ENCODE peak calls at places on chromosomes 7 and 10, in eight cellular contexts. M is AG04450, Q is H9, X is MM.1S, Z is A549, P is mammary epithelial cell, T is WERI-Rb-1, H is astrocyte. J is an unnamed sample.

GRCh38 chr7:12389089-12389700 is 14.5 kb downstream of the VWDE start:
- DNase-seq in M (peak; percentile 36), Q (peak; percentile 63), X (peak; percentile 72), Z (peak; percentile 69), P (peak; percentile 41), T (peak; percentile 57), H (peak; percentile 42), J (peak; percentile 69)

GRCh38 chr10:79058899-79059771 is 9.6 kb upstream of the ZMIZ1 start:
- DNase-seq in M (no peak), Q (no peak), X (no peak), Z (no peak), P (no peak), T (no peak), H (no peak), J (no peak)

GRCh38 chr10:62815373-62816111 is 624 bp downstream of the EGR2 start:
- DNase-seq in M (no peak), Q (peak; percentile 47), X (no peak), Z (peak; percentile 32), P (peak; percentile 59), T (peak; percentile 14), H (peak; percentile 31), J (peak; percentile 39)

GRCh38 chr10:29895436-29895835 is 163.9 kb downstream of the JCAD start:
- DNase-seq in M (peak; percentile 86), Q (peak; percentile 46), X (no peak), Z (no peak), P (peak; percentile 57), T (peak; percentile 17), H (peak; percentile 99), J (no peak)

GRCh38 chr7:116920359-116920758 is 32.9 kb upstream of the ST7 start:
- DNase-seq in M (no peak), Q (no peak), X (no peak), Z (no peak), P (no peak), T (no peak), H (no peak), J (no peak)

GRCh38 chr7:114081606-114082425 is 163.0 kb upstream of the PPP1R3A start:
- DNase-seq in M (peak; percentile 34), Q (no peak), X (peak; percentile 78), Z (peak; percentile 54), P (peak; percentile 36), T (peak; percentile 16), H (peak; percentile 44), J (peak; percentile 66)

GRCh38 chr10:97355571-97355975 is 21.0 kb upstream of the FRAT2 start:
- DNase-seq in M (no peak), Q (no peak), X (no peak), Z (no peak), P (no peak), T (no peak), H (no peak), J (no peak)

GRCh38 chr10:74255800-74256422 is 104.9 kb downstream of the ADK start:
- DNase-seq in M (no peak), Q (no peak), X (no peak), Z (no peak), P (no peak), T (peak; percentile 22), H (no peak), J (no peak)

GRCh38 chr10:22002531-22003110 is 909 bp downstream of the DNAJC1 start:
- DNase-seq in M (no peak), Q (no peak), X (peak; percentile 69), Z (peak; percentile 13), P (peak; percentile 63), T (no peak), H (peak; percentile 66), J (peak; percentile 43)

GRCh38 chr10:70820976-70821750 is 5.4 kb downstream of the SGPL1 start:
- DNase-seq in M (no peak), Q (no peak), X (no peak), Z (no peak), P (peak; percentile 43), T (no peak), H (no peak), J (no peak)

GRCh38 chr10:63684257-63684936 is 163.2 kb downstream of the REEP3 start:
- DNase-seq in M (no peak), Q (no peak), X (no peak), Z (no peak), P (no peak), T (no peak), H (no peak), J (no peak)

GRCh38 chr7:23520582-23520981 is 11.2 kb downstream of the TRA2A start:
- DNase-seq in M (no peak), Q (no peak), X (no peak), Z (peak; percentile 29), P (no peak), T (peak; percentile 39), H (no peak), J (no peak)

GRCh38 chr10:4545077-4545476 is 280.9 kb upstream of the AKR1E2 start:
- DNase-seq in M (no peak), Q (no peak), X (no peak), Z (no peak), P (no peak), T (no peak), H (no peak), J (no peak)

GRCh38 chr7:151759591-151760042 is 117.3 kb downstream of the PRKAG2 start:
- DNase-seq in M (no peak), Q (peak; percentile 86), X (peak; percentile 71), Z (peak; percentile 71), P (peak; percentile 60), T (peak; percentile 73), H (peak; percentile 34), J (peak; percentile 65)

GRCh38 chr7:143038635-143039034 is 11.7 kb upstream of the OR9A2 start:
- DNase-seq in M (no peak), Q (no peak), X (no peak), Z (no peak), P (no peak), T (no peak), H (no peak), J (no peak)

GRCh38 chr10:69124558-69125121 is 662 bp downstream of the VPS26A start:
- DNase-seq in M (peak; percentile 11), Q (peak; percentile 41), X (peak; percentile 56), Z (peak; percentile 51), P (peak; percentile 73), T (peak; percentile 36), H (peak; percentile 55), J (peak; percentile 71)

GRCh38 chr7:3683886-3684539 is 383.0 kb downstream of the SDK1 start:
- DNase-seq in M (no peak), Q (peak; percentile 58), X (no peak), Z (no peak), P (no peak), T (peak; percentile 75), H (no peak), J (no peak)

GRCh38 chr7:46832136-46832535 is 749.8 kb downstream of the TNS3 start:
- DNase-seq in M (no peak), Q (no peak), X (no peak), Z (no peak), P (no peak), T (no peak), H (peak; percentile 54), J (no peak)

GRCh38 chr7:70040971-70041766 is 442.9 kb downstream of the AUTS2 start:
- DNase-seq in M (no peak), Q (no peak), X (no peak), Z (peak; percentile 15), P (no peak), T (no peak), H (no peak), J (no peak)

GRCh38 chr7:139023076-139023475 is 12.8 kb downstream of the ZC3HAV1L start:
- DNase-seq in M (no peak), Q (no peak), X (no peak), Z (no peak), P (no peak), T (no peak), H (peak; percentile 20), J (no peak)

GRCh38 chr7:139026551-139026950 is 9.3 kb downstream of the ZC3HAV1L start:
- DNase-seq in M (no peak), Q (no peak), X (no peak), Z (no peak), P (no peak), T (no peak), H (no peak), J (no peak)

GRCh38 chr7:139016931-139017511 is 18.8 kb downstream of the ZC3HAV1L start:
- DNase-seq in M (peak; percentile 41), Q (peak; percentile 62), X (peak; percentile 81), Z (peak; percentile 80), P (peak; percentile 50), T (peak; percentile 76), H (peak; percentile 44), J (peak; percentile 78)

GRCh38 chr7:139018910-139019309 is 16.9 kb downstream of the ZC3HAV1L start:
- DNase-seq in M (no peak), Q (no peak), X (no peak), Z (no peak), P (no peak), T (no peak), H (no peak), J (no peak)

DNA sequence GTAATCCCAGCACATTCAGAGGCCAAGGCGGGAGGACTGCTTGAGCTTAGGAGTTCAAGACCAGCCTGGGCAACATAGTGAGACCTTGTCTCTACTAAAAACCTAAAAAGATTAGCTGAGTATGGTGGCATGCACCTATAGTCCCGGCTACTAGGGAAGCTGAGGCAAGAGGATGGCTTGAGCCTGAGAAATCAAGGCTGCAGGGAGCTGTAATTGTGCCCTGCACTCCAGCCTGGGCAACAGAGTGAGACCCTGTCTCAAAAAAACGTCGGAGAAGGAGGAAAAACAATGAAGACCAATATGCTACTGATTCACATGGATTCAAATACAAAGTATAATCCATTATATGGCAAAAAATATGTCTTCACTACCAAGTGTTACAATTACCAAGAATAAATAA is 13.6 kb downstream of the ZC3HAV1L start:
- DNase-seq in M (no peak), Q (no peak), X (no peak), Z (no peak), P (no peak), T (no peak), H (no peak), J (no peak)
- TF ChIP-seq CTCF in M (no peak), Q (no peak), X (no peak), Z (no peak), P (no peak), T (no peak), H (no peak), J (no peak)

GRCh38 chr7:30743371-30744074 is 8.4 kb upstream of the INMT start:
- DNase-seq in M (no peak), Q (no peak), X (no peak), Z (no peak), P (peak; percentile 25), T (peak; percentile 38), H (no peak), J (peak; percentile 24)
- TF ChIP-seq CTCF in M (peak; percentile 37), Q (peak; percentile 19), X (no peak), Z (no peak), P (peak; percentile 47), T (peak; percentile 60), H (no peak), J (peak; percentile 7)

GRCh38 chr10:81018898-81019890 is 481.5 kb downstream of the SH2D4B start:
- DNase-seq in M (no peak), Q (peak; percentile 65), X (peak; percentile 66), Z (peak; percentile 70), P (peak; percentile 34), T (peak; percentile 52), H (peak; percentile 16), J (peak; percentile 73)
- TF ChIP-seq CTCF in M (peak; percentile 48), Q (peak; percentile 81), X (peak; percentile 71), Z (peak; percentile 68), P (peak; percentile 60), T (peak; percentile 78), H (peak; percentile 77), J (peak; percentile 78)

DNA sequence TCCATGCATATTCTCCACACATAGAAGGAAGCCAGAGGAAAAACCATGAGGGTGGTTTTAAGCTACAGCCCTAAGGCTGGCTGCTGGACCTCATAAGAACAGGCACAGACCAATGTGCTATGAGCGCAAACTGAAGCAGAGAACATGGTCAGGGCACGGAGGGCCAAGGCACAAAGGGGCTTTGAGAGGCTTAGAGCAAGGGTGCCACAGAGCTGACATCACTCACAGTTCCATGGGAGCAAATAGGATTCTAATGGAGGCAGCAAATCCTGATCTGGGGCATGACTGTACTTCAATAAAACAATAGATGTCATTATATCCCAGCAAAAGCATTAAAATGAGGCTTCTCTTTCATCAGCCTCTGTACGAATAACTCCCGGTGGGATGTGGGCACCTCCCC is 162.4 kb downstream of the COBL start:
- DNase-seq in M (no peak), Q (no peak), X (no peak), Z (no peak), P (no peak), T (no peak), H (no peak), J (no peak)
- TF ChIP-seq CTCF in M (no peak), Q (no peak), X (no peak), Z (no peak), P (no peak), T (no peak), H (no peak), J (no peak)

J was measured in GM12865.